ENCODE peak calls at places on chromosomes 5 and 9, in four cellular contexts. E is fibroblast of pulmonary artery, C is heart right ventricle, U is choroid plexus epithelial cell. P is an unnamed sample.

GRCh38 chr5:310516-310915 is 11.0 kb upstream of the AHRR start:
- DNase-seq in C (no peak), U (no peak), E (no peak), P (no peak)

GRCh38 chr5:93574939-93575241 is 6.1 kb downstream of the NR2F1-AS1 start:
- DNase-seq in U (peak), E (no peak), C (no peak), P (no peak)

GRCh38 chr5:90113108-90113507 is 296.4 kb downstream of the CETN3 start:
- DNase-seq in E (no peak), U (no peak), C (no peak), P (no peak)

GRCh38 chr5:132677191-132677590 is 3.4 kb downstream of the IL4 start:
- DNase-seq in C (no peak), E (peak), U (peak), P (peak)

GRCh38 chr5:83408719-83409118 is 62.8 kb upstream of the VCAN start:
- DNase-seq in C (no peak), U (no peak), E (no peak), P (no peak)

GRCh38 chr5:71830626-71831539 is 111.8 kb downstream of the CARTPT start:
- DNase-seq in E (peak), C (peak), U (peak), P (peak)

GRCh38 chr5:41510176-41510831 is at the start of gene PLCXD3:
- DNase-seq in E (peak), C (peak), U (no peak), P (peak)

GRCh38 chr5:134511796-134512660 is 13.4 kb upstream of the JADE2 start:
- DNase-seq in U (peak), E (peak), C (peak), P (peak)

GRCh38 chr5:14735944-14736343 is 71.4 kb downstream of the OTULIN start:
- DNase-seq in E (no peak), U (no peak), C (peak), P (no peak)

GRCh38 chr5:115575167-115576070 is 26.9 kb downstream of the TICAM2 start:
- DNase-seq in U (peak), E (peak), C (no peak), P (peak)

GRCh38 chr5:173175523-173175922 is 31.2 kb downstream of the BNIP1 start:
- DNase-seq in U (no peak), C (no peak), E (no peak), P (no peak)

GRCh38 chr5:1131191-1131621 is 19.3 kb upstream of the SLC12A7 start:
- DNase-seq in E (no peak), C (no peak), U (no peak), P (no peak)

GRCh38 chr5:53027913-53028312 is 38.8 kb downstream of the ITGA2 start:
- DNase-seq in C (peak), U (peak), E (peak), P (peak)

DNA sequence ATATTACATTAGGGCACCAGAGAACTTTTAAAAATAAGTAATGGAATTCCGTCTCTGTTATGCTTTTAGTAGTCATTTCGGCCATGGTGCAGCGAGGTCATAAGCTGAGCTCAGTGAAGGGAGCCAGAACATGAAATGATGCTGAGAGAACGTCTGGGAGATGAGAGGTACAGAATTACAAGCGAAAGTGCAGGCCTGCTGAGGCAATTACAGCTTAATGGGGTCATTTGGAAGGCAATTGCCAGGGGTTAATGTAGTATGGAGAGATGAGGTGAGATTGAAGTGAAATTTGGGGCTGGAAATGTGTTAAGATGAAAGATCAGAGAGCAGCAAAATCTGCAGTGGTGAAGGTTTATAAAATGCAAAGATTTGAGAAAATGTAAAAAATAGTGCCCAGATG is 96.5 kb downstream of the PBX3 start:
- DNase-seq in U (peak), E (peak), C (no peak), P (no peak)
- H3K4me3 ChIP-seq in U (peak), E (peak), C (no peak), P (no peak)

DNA sequence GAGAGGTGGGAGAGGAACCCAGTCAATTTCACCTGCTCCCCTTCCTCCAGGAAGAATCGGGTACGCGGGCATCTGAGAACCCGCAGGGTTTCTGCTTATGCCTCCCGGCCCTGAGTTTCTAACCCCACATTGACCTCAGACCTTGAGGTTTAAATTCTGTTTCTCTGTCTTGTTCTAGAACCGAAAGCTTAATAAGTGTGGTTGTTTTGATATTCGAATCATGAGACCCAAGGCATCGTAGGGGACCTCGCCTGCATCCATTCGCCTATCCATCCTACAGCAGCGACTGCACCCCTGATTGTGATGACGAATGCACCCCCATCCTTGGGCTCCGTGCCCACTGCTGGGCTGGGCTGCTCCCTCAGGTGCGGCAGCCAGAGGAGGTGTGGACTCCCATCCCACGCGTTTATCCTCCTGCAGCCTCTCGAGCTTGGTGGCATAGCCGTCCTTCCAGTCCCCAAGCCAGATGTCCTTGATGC is 80.8 kb upstream of the IER5L start:
- DNase-seq in E (no peak), C (no peak), U (no peak), P (peak)
- H3K4me3 ChIP-seq in E (peak), C (peak), U (peak), P (peak)

GRCh38 chr9:93949073-93949693 is 6.0 kb downstream of the BARX1 start:
- DNase-seq in E (no peak), C (no peak), U (no peak), P (no peak)

GRCh38 chr9:93952119-93952783 is 2.9 kb downstream of the BARX1 start:
- DNase-seq in C (no peak), U (no peak), E (no peak), P (no peak)

GRCh38 chr9:93951655-93952118 is 3.5 kb downstream of the BARX1 start:
- DNase-seq in C (no peak), U (no peak), E (no peak), P (no peak)

GRCh38 chr9:93949694-93950449 is 5.3 kb downstream of the BARX1 start:
- DNase-seq in U (no peak), C (no peak), E (no peak), P (no peak)

GRCh38 chr9:93950619-93951601 is 4.2 kb downstream of the BARX1 start:
- DNase-seq in U (peak), C (no peak), E (no peak), P (no peak)
- H3K4me3 ChIP-seq in U (peak), C (peak), E (peak), P (peak)

DNA sequence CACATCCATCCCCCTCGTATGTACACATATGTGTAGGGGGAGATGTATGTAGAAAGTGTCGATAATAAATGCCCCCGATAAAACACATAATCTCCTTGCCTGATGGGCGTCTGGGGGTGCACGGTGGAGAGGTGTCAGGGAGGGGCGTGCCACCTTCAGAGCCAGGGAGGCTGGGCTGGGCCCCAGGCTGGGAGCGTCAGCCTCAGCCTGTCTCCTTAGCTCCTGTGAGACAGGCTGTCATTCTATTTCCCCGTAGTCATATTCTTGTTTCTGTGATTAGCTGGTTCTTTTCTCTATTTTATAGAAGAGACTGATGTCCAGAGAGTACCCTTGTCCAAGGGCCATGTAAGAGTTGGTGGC is 4.7 kb upstream of the RXRA start:
- DNase-seq in C (no peak), E (no peak), U (no peak), P (no peak)
- H3K4me3 ChIP-seq in C (no peak), E (no peak), U (no peak), P (no peak)

DNA sequence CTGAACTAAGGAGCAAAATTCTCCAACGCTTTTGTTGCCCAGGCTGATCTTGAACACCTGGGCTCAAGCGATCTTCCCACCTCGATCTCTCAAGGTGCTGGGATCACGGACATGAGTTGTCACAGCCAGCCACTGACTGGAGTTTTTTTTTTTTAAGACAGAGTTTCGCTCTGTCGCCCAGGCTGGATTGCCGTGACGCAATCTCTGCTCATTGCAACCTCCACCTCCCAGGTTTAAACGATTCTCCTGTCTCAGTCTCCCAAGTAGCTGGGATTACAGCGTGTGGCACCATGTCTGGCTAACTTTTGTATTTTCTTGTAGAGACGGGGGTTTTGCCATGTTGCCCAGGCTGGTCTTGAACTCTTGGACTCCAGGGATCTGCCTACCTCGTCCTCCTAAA is 58.2 kb downstream of the EHMT1 start:
- DNase-seq in U (no peak), C (no peak), E (no peak), P (no peak)
- H3K4me3 ChIP-seq in U (no peak), C (no peak), E (no peak), P (no peak)

DNA sequence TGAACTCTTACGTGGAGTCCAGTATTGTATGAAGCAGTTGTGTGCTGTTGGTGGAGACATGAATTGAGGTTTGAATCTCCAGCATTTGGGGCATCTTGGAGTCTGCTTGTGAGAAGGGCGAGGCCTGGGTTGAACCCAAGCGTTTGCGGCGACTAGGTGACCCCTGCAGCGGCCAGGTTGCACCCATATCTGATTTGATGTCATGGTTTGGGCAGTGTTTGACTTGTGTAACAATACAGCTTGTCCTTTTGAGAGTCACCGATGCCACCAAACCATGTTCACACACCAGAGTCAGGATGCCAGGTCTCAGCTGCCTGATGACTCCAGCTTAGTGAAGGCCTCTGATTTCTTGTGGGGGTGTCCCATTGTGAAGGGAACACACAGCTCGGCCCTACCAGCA is 2.1 kb downstream of the TRAF2 start:
- DNase-seq in E (no peak), U (no peak), C (no peak), P (no peak)
- H3K4me3 ChIP-seq in E (no peak), U (no peak), C (no peak), P (no peak)